ENCODE peak calls at places on chromosomes 2 and 18, in eight cellular contexts. V is uterus; Z is CD4-positive, alpha-beta T cell; Y is K562; R is pancreas; M is spleen; B is kidney; H is GM23248. N is an unnamed sample.

GRCh38 chr2:229586746-229587705 is 127.3 kb downstream of the DNER start:
- DNase-seq in Y (peak; percentile 43), B (peak; percentile 85), M (peak; percentile 76), Z (no peak), V (peak; percentile 87), R (peak; percentile 82), H (peak; percentile 88), N (peak; percentile 52)

GRCh38 chr2:61853086-61853847 is 593 bp downstream of the FAM161A start:
- DNase-seq in Z (no peak), H (peak; percentile 80), Y (peak; percentile 12), R (no peak), B (no peak), M (no peak), V (peak; percentile 17), N (peak; percentile 65)

GRCh38 chr2:950627-950992 is at the start of gene SNTG2:
- DNase-seq in R (peak; percentile 88), Y (peak; percentile 32), H (peak; percentile 43), M (peak; percentile 82), V (peak; percentile 41), B (no peak), Z (peak; percentile 37), N (no peak)

GRCh38 chr2:42835577-42836371 is 43.4 kb upstream of the HAAO start:
- DNase-seq in M (no peak), Y (no peak), R (no peak), B (no peak), Z (no peak), V (peak; percentile 75), H (peak; percentile 98), N (no peak)

GRCh38 chr2:183283176-183283575 is 158.9 kb downstream of the NUP35 start:
- DNase-seq in R (no peak), V (no peak), Z (no peak), B (no peak), M (no peak), H (no peak), Y (no peak), N (no peak)

GRCh38 chr18:9101730-9102390 is 639 bp upstream of the NDUFV2 start:
- DNase-seq in R (no peak), Y (peak; percentile 74), H (peak; percentile 81), M (no peak), V (no peak), Z (no peak), B (no peak), N (no peak)

GRCh38 chr2:135245055-135245454 is 193.0 kb downstream of the RAB3GAP1 start:
- DNase-seq in H (no peak), V (no peak), M (no peak), Y (peak; percentile 32), R (no peak), B (no peak), Z (no peak), N (no peak)

GRCh38 chr2:20097889-20098714 is 46.7 kb upstream of the LAPTM4A start:
- DNase-seq in V (peak; percentile 82), M (peak; percentile 94), R (peak; percentile 88), B (peak; percentile 91), Y (peak; percentile 87), H (peak; percentile 89), Z (peak; percentile 70), N (peak; percentile 52)

GRCh38 chr2:38697116-38697840 is 31.4 kb downstream of the GALM start:
- DNase-seq in B (no peak), V (no peak), M (no peak), Z (no peak), Y (no peak), R (no peak), H (no peak), N (no peak)

GRCh38 chr2:16791496-16791895 is 125.9 kb upstream of the CYRIA start:
- DNase-seq in R (no peak), H (no peak), V (no peak), B (no peak), Y (no peak), M (no peak), Z (no peak), N (no peak)

GRCh38 chr2:207813942-207814341 is 44.2 kb upstream of the FZD5 start:
- DNase-seq in V (no peak), M (no peak), Y (no peak), B (no peak), H (no peak), Z (no peak), R (no peak), N (no peak)

GRCh38 chr18:51647346-51647745 is 449.9 kb upstream of the MEX3C start:
- DNase-seq in Y (no peak), R (no peak), M (no peak), V (no peak), H (no peak), B (no peak), Z (no peak), N (no peak)

GRCh38 chr2:37610638-37611289 is 60.7 kb downstream of the CDC42EP3 start:
- DNase-seq in M (no peak), H (peak; percentile 36), R (no peak), V (no peak), Z (no peak), B (no peak), Y (no peak), N (no peak)

GRCh38 chr2:29580223-29580622 is 341.2 kb downstream of the ALK start:
- DNase-seq in H (peak; percentile 35), R (no peak), Y (no peak), B (no peak), V (no peak), Z (no peak), M (no peak), N (no peak)

GRCh38 chr2:216056739-216057138 is 24.9 kb downstream of the PECR start:
- DNase-seq in H (no peak), M (no peak), Y (no peak), Z (no peak), R (no peak), V (no peak), B (no peak), N (no peak)

GRCh38 chr18:68177807-68178702 is 536.9 kb downstream of the TMX3 start:
- DNase-seq in V (no peak), B (no peak), M (no peak), Y (no peak), R (no peak), Z (no peak), H (peak; percentile 94), N (no peak)

GRCh38 chr2:239630618-239631286 is 229.9 kb upstream of the HDAC4 start:
- DNase-seq in R (no peak), Z (no peak), V (peak; percentile 68), M (no peak), Y (no peak), H (peak; percentile 98), B (no peak), N (peak; percentile 41)

GRCh38 chr2:222882484-222882928 is 21.7 kb downstream of the ACSL3 start:
- DNase-seq in V (no peak), R (no peak), Y (no peak), H (no peak), Z (no peak), M (no peak), B (no peak), N (no peak)

GRCh38 chr2:37875332-37875976 is 49.6 kb upstream of the RMDN2 start:
- DNase-seq in H (no peak), B (no peak), R (no peak), V (no peak), Y (no peak), Z (no peak), M (no peak), N (no peak)

DNA sequence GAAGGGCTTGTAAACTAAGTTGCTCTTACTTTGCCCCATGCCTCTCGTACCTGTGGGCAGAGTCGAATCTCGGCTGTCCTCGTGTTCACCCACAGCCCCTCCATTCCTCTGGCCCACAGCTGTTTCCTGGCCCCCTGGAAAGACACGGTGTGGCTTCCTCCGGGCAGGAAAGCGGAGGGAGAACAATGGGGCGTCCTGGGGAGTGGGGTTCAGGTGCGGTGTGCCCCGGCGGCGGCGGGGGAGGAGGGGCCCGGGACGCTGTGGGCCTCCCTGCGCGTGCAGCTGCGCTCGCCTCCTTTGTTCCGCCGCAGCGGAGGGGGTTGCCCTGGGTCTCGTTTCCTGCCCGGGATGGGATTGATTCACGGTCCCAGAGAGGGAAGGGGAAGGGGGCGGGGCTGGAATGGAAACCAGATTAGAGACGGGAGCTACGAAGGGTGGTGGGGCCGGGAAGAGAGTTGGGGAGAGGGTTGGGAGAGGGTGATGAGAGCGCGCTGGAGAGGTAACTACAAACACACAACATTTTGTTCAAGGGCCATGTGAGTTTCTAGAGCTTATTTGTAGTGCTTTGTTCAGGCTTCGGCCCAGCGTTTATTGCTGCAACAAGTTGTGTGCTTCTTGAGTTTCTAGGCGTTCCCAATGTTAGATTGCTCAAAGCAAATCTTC is 796 bp downstream of the MYO1B start:
- DNase-seq in B (peak; percentile 89), Z (no peak), H (peak; percentile 72), M (peak; percentile 79), R (peak; percentile 85), V (peak; percentile 67), Y (no peak), N (no peak)
- H3K27ac ChIP-seq in B (peak overlapping the region; percentile 83), Z (no peak overlapping the region), H (peak overlapping the region; percentile 87), M (peak overlapping the region; percentile 26), R (peak overlapping the region; percentile 97), V (peak overlapping the region; percentile 65), Y (no peak overlapping the region), N (no peak overlapping the region)

GRCh38 chr2:47782557-47783490 is at the start of gene MSH6:
- DNase-seq in B (peak; percentile 95), V (peak; percentile 88), M (peak; percentile 97), H (peak; percentile 96), R (peak; percentile 94), Y (peak; percentile 92), Z (peak; percentile 84), N (peak; percentile 91)

GRCh38 chr2:47784349-47784851 is 1.5 kb downstream of the MSH6 start:
- DNase-seq in B (no peak), H (no peak), Y (no peak), M (no peak), V (no peak), R (no peak), Z (no peak), N (no peak)

GRCh38 chr2:47783491-47784330 is 766 bp downstream of the MSH6 start:
- DNase-seq in H (peak; percentile 82), Y (peak; percentile 85), V (peak; percentile 62), Z (peak; percentile 47), B (peak; percentile 90), M (peak; percentile 92), R (peak; percentile 78), N (peak; percentile 53)

GRCh38 chr2:47785986-47786385 is 3.0 kb downstream of the MSH6 start:
- DNase-seq in Z (no peak), R (no peak), M (no peak), H (no peak), B (no peak), V (no peak), Y (no peak), N (no peak)
- H3K27ac ChIP-seq in Z (no peak overlapping the region), R (no peak overlapping the region), M (no peak overlapping the region), H (no peak overlapping the region), B (no peak overlapping the region), V (no peak overlapping the region), Y (no peak overlapping the region), N (no peak overlapping the region)

GRCh38 chr2:105795575-105795934 is 50.8 kb downstream of the NCK2 start:
- DNase-seq in Z (no peak), H (peak; percentile 26), R (no peak), B (no peak), M (no peak), V (no peak), Y (peak; percentile 28), N (no peak)
- H3K27ac ChIP-seq in Z (peak overlapping the region; percentile 52), H (no peak overlapping the region), R (no peak overlapping the region), B (no peak overlapping the region), M (peak overlapping the region; percentile 89), V (peak overlapping the region; percentile 82), Y (peak overlapping the region; percentile 80), N (no peak overlapping the region)

GRCh38 chr2:101823849-101824248 is 126.3 kb downstream of the MAP4K4 start:
- DNase-seq in H (peak; percentile 85), Y (no peak), M (no peak), R (no peak), V (no peak), Z (no peak), B (no peak), N (no peak)
- H3K27ac ChIP-seq in H (peak overlapping the region; percentile 82), Y (no peak overlapping the region), M (no peak overlapping the region), R (no peak overlapping the region), V (no peak overlapping the region), Z (no peak overlapping the region), B (no peak overlapping the region), N (no peak overlapping the region)

N was measured in caudate nucleus.